ENCODE peak calls at places on chromosomes 5 and 9, in four cellular contexts. One of them, this sample, is unnamed.

GRCh38 chr5:82975812-82976211 is 101.4 kb downstream of the TMEM167A start:
- DNase-seq in GM12878: no peak
- DNase-seq in A549: no peak
- DNase-seq in H1: no peak
- DNase-seq in this sample: no peak

GRCh38 chr5:135174315-135175096 is 140.5 kb upstream of the PITX1 start:
- DNase-seq in A549: no peak
- DNase-seq in GM12878: no peak
- DNase-seq in H1: peak
- DNase-seq in this sample: peak

GRCh38 chr5:135243194-135244191 is 155.5 kb downstream of the MACROH2A1 start:
- DNase-seq in H1: peak
- DNase-seq in A549: no peak
- DNase-seq in GM12878: no peak
- DNase-seq in this sample: no peak

GRCh38 chr5:139248826-139249453 is 44.6 kb upstream of the MATR3 start:
- DNase-seq in A549: no peak
- DNase-seq in H1: no peak
- DNase-seq in GM12878: no peak
- DNase-seq in this sample: no peak

GRCh38 chr5:93062548-93062947 is 518.5 kb downstream of the NR2F1-AS1 start:
- DNase-seq in GM12878: no peak
- DNase-seq in H1: no peak
- DNase-seq in A549: no peak
- DNase-seq in this sample: no peak

GRCh38 chr9:69655065-69655464 is 17.1 kb downstream of the APBA1 start:
- DNase-seq in GM12878: no peak
- DNase-seq in A549: no peak
- DNase-seq in H1: no peak
- DNase-seq in this sample: no peak

GRCh38 chr5:58072202-58072791 is 387.6 kb downstream of the PLK2 start:
- DNase-seq in A549: no peak
- DNase-seq in GM12878: no peak
- DNase-seq in H1: no peak
- DNase-seq in this sample: no peak

GRCh38 chr5:116577064-116577788 is 2.6 kb upstream of the SEMA6A start:
- DNase-seq in H1: no peak
- DNase-seq in A549: no peak
- DNase-seq in GM12878: peak
- DNase-seq in this sample: peak

GRCh38 chr5:68253612-68254341 is 38.2 kb downstream of the PIK3R1 start:
- DNase-seq in H1: no peak
- DNase-seq in GM12878: no peak
- DNase-seq in A549: no peak
- DNase-seq in this sample: no peak

GRCh38 chr9:128636024-128636390 is 20.6 kb downstream of the DYNC2I2 start:
- DNase-seq in H1: peak
- DNase-seq in A549: peak
- DNase-seq in GM12878: no peak
- DNase-seq in this sample: peak

GRCh38 chr5:115179068-115179958 is 9.6 kb upstream of the TRIM36 start:
- DNase-seq in GM12878: no peak
- DNase-seq in H1: peak
- DNase-seq in A549: peak
- DNase-seq in this sample: peak

GRCh38 chr9:120733190-120733589 is 18.9 kb upstream of the MEGF9 start:
- DNase-seq in H1: no peak
- DNase-seq in GM12878: no peak
- DNase-seq in A549: no peak
- DNase-seq in this sample: no peak

GRCh38 chr9:129627556-129628492 is 1.9 kb downstream of the NTMT1 start:
- DNase-seq in GM12878: no peak
- DNase-seq in A549: no peak
- DNase-seq in H1: no peak
- DNase-seq in this sample: no peak

GRCh38 chr9:131266301-131267229 is 9.7 kb downstream of the FAM78A start:
- DNase-seq in A549: no peak
- DNase-seq in GM12878: no peak
- DNase-seq in H1: no peak
- DNase-seq in this sample: no peak

GRCh38 chr9:133050142-133050541 is 11.6 kb upstream of the CEL start:
- DNase-seq in H1: no peak
- DNase-seq in GM12878: no peak
- DNase-seq in A549: no peak
- DNase-seq in this sample: no peak

GRCh38 chr9:89710689-89711088 is 105.9 kb downstream of the GADD45G start:
- DNase-seq in A549: no peak
- DNase-seq in GM12878: no peak
- DNase-seq in H1: no peak
- DNase-seq in this sample: no peak

GRCh38 chr9:38443181-38443580 is 18.9 kb upstream of the IGFBPL1 start:
- DNase-seq in H1: no peak
- DNase-seq in A549: peak
- DNase-seq in GM12878: no peak
- DNase-seq in this sample: no peak

GRCh38 chr5:35877655-35878054 is 21.0 kb downstream of the IL7R start:
- DNase-seq in H1: no peak
- DNase-seq in GM12878: no peak
- DNase-seq in A549: no peak
- DNase-seq in this sample: no peak

GRCh38 chr9:132669636-132670358 is at the start of gene DDX31:
- DNase-seq in GM12878: peak
- DNase-seq in A549: peak
- DNase-seq in H1: peak
- DNase-seq in this sample: peak

GRCh38 chr5:161023591-161023990 is 171.6 kb upstream of the ATP10B start:
- DNase-seq in H1: no peak
- DNase-seq in A549: no peak
- DNase-seq in GM12878: no peak
- DNase-seq in this sample: no peak

GRCh38 chr5:37308796-37309195 is 59.6 kb upstream of the CPLANE1 start:
- DNase-seq in H1: no peak
- DNase-seq in A549: no peak
- DNase-seq in GM12878: no peak
- DNase-seq in this sample: no peak

GRCh38 chr5:1668141-1668721 is 131.4 kb downstream of the MRPL36 start:
- DNase-seq in H1: no peak
- DNase-seq in A549: no peak
- DNase-seq in GM12878: no peak
- DNase-seq in this sample: peak

GRCh38 chr9:93122721-93123221 is 11.3 kb downstream of the NINJ1 start:
- DNase-seq in GM12878: no peak
- DNase-seq in H1: no peak
- DNase-seq in A549: no peak
- DNase-seq in this sample: no peak

GRCh38 chr9:136996361-136997281 is at the start of gene CLIC3:
- DNase-seq in A549: peak
- DNase-seq in GM12878: no peak
- DNase-seq in H1: peak
- DNase-seq in this sample: peak

GRCh38 chr9:737400-738120 is 103.9 kb upstream of the DMRT1 start:
- DNase-seq in A549: no peak
- DNase-seq in H1: no peak
- DNase-seq in GM12878: no peak
- DNase-seq in this sample: no peak

GRCh38 chr5:98468188-98468869 is 305.1 kb upstream of the RGMB start:
- DNase-seq in H1: no peak
- DNase-seq in GM12878: no peak
- DNase-seq in A549: no peak
- DNase-seq in this sample: no peak

GRCh38 chr5:77397686-77398300 is 94.3 kb downstream of the WDR41 start:
- DNase-seq in H1: no peak
- DNase-seq in GM12878: no peak
- DNase-seq in A549: no peak
- DNase-seq in this sample: no peak

GRCh38 chr5:77398458-77398857 is 93.7 kb downstream of the WDR41 start:
- DNase-seq in A549: no peak
- DNase-seq in H1: no peak
- DNase-seq in GM12878: no peak
- DNase-seq in this sample: no peak

GRCh38 chr5:77398896-77399295 is 93.2 kb downstream of the WDR41 start:
- DNase-seq in A549: no peak
- DNase-seq in GM12878: no peak
- DNase-seq in H1: no peak
- DNase-seq in this sample: no peak

GRCh38 chr5:77396017-77396416 is 96.1 kb downstream of the WDR41 start:
- DNase-seq in H1: no peak
- DNase-seq in A549: no peak
- DNase-seq in GM12878: peak
- DNase-seq in this sample: no peak

GRCh38 chr5:77400645-77401044 is 91.5 kb downstream of the WDR41 start:
- DNase-seq in H1: no peak
- DNase-seq in A549: no peak
- DNase-seq in GM12878: no peak
- DNase-seq in this sample: no peak
- TF ChIP-seq USF2 in H1: no peak
- TF ChIP-seq USF2 in A549: no peak
- TF ChIP-seq USF2 in GM12878: no peak
- TF ChIP-seq USF2 in this sample: no peak

GRCh38 chr5:6788439-6788838 is 75.2 kb downstream of the TENT4A start:
- DNase-seq in A549: no peak
- DNase-seq in H1: peak
- DNase-seq in GM12878: no peak
- DNase-seq in this sample: no peak
- TF ChIP-seq USF2 in A549: no peak
- TF ChIP-seq USF2 in H1: no peak
- TF ChIP-seq USF2 in GM12878: no peak
- TF ChIP-seq USF2 in this sample: no peak

GRCh38 chr9:18890372-18890771 is 142.6 kb downstream of the SAXO1 start:
- DNase-seq in H1: no peak
- DNase-seq in GM12878: peak
- DNase-seq in A549: no peak
- DNase-seq in this sample: no peak
- TF ChIP-seq USF2 in H1: no peak
- TF ChIP-seq USF2 in GM12878: no peak
- TF ChIP-seq USF2 in A549: no peak
- TF ChIP-seq USF2 in this sample: no peak

GRCh38 chr9:116287721-116288120 is 134.1 kb downstream of the PAPPA start:
- DNase-seq in GM12878: no peak
- DNase-seq in A549: no peak
- DNase-seq in H1: no peak
- DNase-seq in this sample: no peak

GRCh38 chr9:116286287-116286686 is 132.7 kb downstream of the PAPPA start:
- DNase-seq in H1: peak
- DNase-seq in GM12878: no peak
- DNase-seq in A549: no peak
- DNase-seq in this sample: peak

GRCh38 chr9:116284518-116284917 is 130.9 kb downstream of the PAPPA start:
- DNase-seq in H1: no peak
- DNase-seq in A549: no peak
- DNase-seq in GM12878: no peak
- DNase-seq in this sample: no peak

GRCh38 chr9:116285320-116285719 is 131.7 kb downstream of the PAPPA start:
- DNase-seq in A549: no peak
- DNase-seq in H1: no peak
- DNase-seq in GM12878: no peak
- DNase-seq in this sample: peak

GRCh38 chr9:116288658-116289057 is 135.1 kb downstream of the PAPPA start:
- DNase-seq in H1: no peak
- DNase-seq in A549: peak
- DNase-seq in GM12878: no peak
- DNase-seq in this sample: no peak
- TF ChIP-seq USF2 in H1: no peak
- TF ChIP-seq USF2 in A549: no peak
- TF ChIP-seq USF2 in GM12878: no peak
- TF ChIP-seq USF2 in this sample: no peak

DNA sequence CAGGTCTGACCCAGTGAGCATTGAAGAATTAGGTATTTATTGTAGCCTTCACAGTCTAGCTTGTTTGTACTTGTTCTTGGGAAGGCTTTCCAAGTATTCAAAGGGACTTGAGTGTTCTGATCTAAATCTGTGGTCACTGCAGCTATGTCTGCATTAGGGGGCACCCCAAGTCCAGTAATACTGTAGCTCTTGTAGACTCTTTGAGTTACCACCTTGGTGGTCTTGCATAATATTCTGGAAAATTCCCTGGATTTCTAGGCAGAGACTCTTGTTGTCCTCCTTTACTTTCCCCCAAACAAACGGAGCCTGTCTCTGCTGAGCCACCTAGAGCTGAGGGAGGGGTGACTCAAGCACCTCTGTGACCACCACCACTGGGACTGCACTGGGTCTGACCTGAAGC is 149.5 kb upstream of the DHFR start:
- DNase-seq in H1: no peak
- DNase-seq in GM12878: no peak
- DNase-seq in A549: no peak
- DNase-seq in this sample: no peak
- TF ChIP-seq USF2 in H1: no peak
- TF ChIP-seq USF2 in GM12878: no peak
- TF ChIP-seq USF2 in A549: no peak
- TF ChIP-seq USF2 in this sample: no peak

GRCh38 chr5:169218176-169218575 is 82.8 kb downstream of the SLIT3 start:
- DNase-seq in GM12878: no peak
- DNase-seq in H1: no peak
- DNase-seq in A549: no peak
- DNase-seq in this sample: no peak

GRCh38 chr5:169219961-169220360 is 81.0 kb downstream of the SLIT3 start:
- DNase-seq in H1: no peak
- DNase-seq in A549: no peak
- DNase-seq in GM12878: no peak
- DNase-seq in this sample: no peak

GRCh38 chr5:169219351-169219750 is 81.6 kb downstream of the SLIT3 start:
- DNase-seq in GM12878: no peak
- DNase-seq in A549: no peak
- DNase-seq in H1: no peak
- DNase-seq in this sample: no peak

GRCh38 chr5:169216864-169217263 is 84.1 kb downstream of the SLIT3 start:
- DNase-seq in H1: no peak
- DNase-seq in A549: no peak
- DNase-seq in GM12878: no peak
- DNase-seq in this sample: no peak

DNA sequence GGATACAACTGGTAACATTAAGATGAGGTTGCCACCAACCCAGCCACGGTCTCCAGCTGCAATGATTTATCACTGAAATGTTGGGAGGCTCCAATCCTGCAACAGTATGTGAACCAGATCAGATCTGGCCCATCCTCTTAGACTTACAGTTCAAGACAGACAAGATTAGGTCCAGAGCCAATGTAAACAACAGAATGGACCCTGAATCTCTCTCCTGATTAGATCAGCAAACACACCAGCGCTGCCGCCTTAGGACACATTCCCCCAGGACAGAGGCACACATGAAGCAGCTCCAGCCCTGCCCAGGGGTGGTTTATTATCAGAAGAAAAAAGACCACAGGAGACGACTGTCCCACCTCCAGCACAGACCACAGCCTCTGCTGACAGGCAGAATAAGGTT is 82.1 kb downstream of the SLIT3 start:
- DNase-seq in H1: no peak
- DNase-seq in A549: no peak
- DNase-seq in GM12878: no peak
- DNase-seq in this sample: no peak
- TF ChIP-seq USF2 in H1: no peak
- TF ChIP-seq USF2 in A549: no peak
- TF ChIP-seq USF2 in GM12878: no peak
- TF ChIP-seq USF2 in this sample: no peak